ENCODE peak calls at places on chromosomes 11 and 22, in five cellular contexts. U is mammary epithelial cell, O is left ventricle myocardium inferior, B is hepatocyte, L is tibial artery. V is an unnamed sample. For H3K36me3, the result is how much of the 10 kb centered on the place peaks cover.

GRCh38 chr11:116317212-116317611 is 455.6 kb downstream of the BUD13 start:
- DNase-seq in U (no peak), O (no peak), B (no peak), L (no peak), V (no peak)

GRCh38 chr11:58905141-58905715 is 34.1 kb upstream of the GLYATL1 start:
- DNase-seq in U (peak), O (peak), B (peak), L (no peak), V (no peak)

GRCh38 chr11:116931206-116931953 is 94.0 kb upstream of the APOA1 start:
- DNase-seq in U (peak), O (no peak), B (no peak), L (no peak), V (no peak)

GRCh38 chr11:96339704-96340554 is 3.1 kb downstream of the MAML2 start:
- DNase-seq in U (no peak), O (no peak), B (no peak), L (peak), V (no peak)

GRCh38 chr11:85886089-85887056 is 31.2 kb downstream of the CCDC83 start:
- DNase-seq in U (no peak), O (no peak), B (no peak), L (no peak), V (no peak)

GRCh38 chr11:76768091-76769047 is 14.8 kb upstream of the TSKU start:
- DNase-seq in U (peak), O (peak), B (no peak), L (no peak), V (peak)

GRCh38 chr11:46119352-46120216 is 1.7 kb downstream of the PHF21A start:
- DNase-seq in U (peak), O (peak), B (peak), L (peak), V (peak)

GRCh38 chr22:50403701-50404101 is 60.6 kb downstream of the PPP6R2 start:
- DNase-seq in U (no peak), O (peak), B (peak), L (peak), V (peak)

GRCh38 chr11:78019808-78020207 is 3.3 kb downstream of the KCTD14 start:
- DNase-seq in U (peak), O (no peak), B (no peak), L (no peak), V (no peak)

GRCh38 chr11:106076421-106076922 is 675 bp downstream of the KBTBD3 start:
- DNase-seq in U (no peak), O (no peak), B (peak), L (peak), V (no peak)

GRCh38 chr22:28711820-28712777 is 29.5 kb downstream of the CHEK2 start:
- DNase-seq in U (peak), O (no peak), B (peak), L (no peak), V (no peak)

GRCh38 chr11:63914896-63915681 is 1.9 kb downstream of the RCOR2 start:
- DNase-seq in U (no peak), O (no peak), B (no peak), L (no peak), V (peak)

GRCh38 chr22:24107668-24108067 is 73.6 kb upstream of the SUSD2 start:
- DNase-seq in U (peak), O (peak), B (no peak), L (peak), V (peak)

GRCh38 chr22:45962756-45963155 is 14.2 kb downstream of the WNT7B start:
- DNase-seq in U (no peak), O (no peak), B (no peak), L (no peak), V (no peak)

GRCh38 chr22:41354979-41355378 is 26.8 kb upstream of the TEF start:
- DNase-seq in U (no peak), O (no peak), B (no peak), L (no peak), V (no peak)

GRCh38 chr11:96337541-96338530 is 5.2 kb downstream of the MAML2 start:
- DNase-seq in U (no peak), O (peak), B (peak), L (no peak), V (peak)

GRCh38 chr11:29527391-29527936 is 489.4 kb downstream of the KCNA4 start:
- DNase-seq in U (peak), O (no peak), B (peak), L (no peak), V (no peak)

GRCh38 chr11:45857834-45858492 is 10.7 kb downstream of the CRY2 start:
- DNase-seq in U (peak), O (peak), B (peak), L (no peak), V (peak)

GRCh38 chr11:567036-567628 is 6.4 kb downstream of the RASSF7 start:
- DNase-seq in U (no peak), O (no peak), B (peak), L (no peak), V (no peak)

GRCh38 chr22:21693999-21694341 is 28.2 kb downstream of the PPIL2 start:
- DNase-seq in U (no peak), O (no peak), B (no peak), L (no peak), V (no peak)

GRCh38 chr11:77074626-77075221 is 8.0 kb downstream of the CAPN5 start:
- DNase-seq in U (no peak), O (no peak), B (no peak), L (peak), V (no peak)

GRCh38 chr11:76808996-76809395 is 25.8 kb downstream of the TSKU start:
- DNase-seq in U (no peak), O (no peak), B (no peak), L (no peak), V (no peak)

GRCh38 chr11:7437706-7438105 is 47.6 kb upstream of the OLFML1 start:
- DNase-seq in U (peak), O (no peak), B (no peak), L (no peak), V (no peak)

GRCh38 chr11:116864531-116864930 is 27.1 kb upstream of the APOA1 start:
- DNase-seq in U (no peak), O (no peak), B (no peak), L (no peak), V (no peak)

GRCh38 chr11:30960387-30960992 is 374.3 kb upstream of the MPPED2 start:
- DNase-seq in U (no peak), O (no peak), B (peak), L (no peak), V (no peak)

GRCh38 chr11:72085836-72086475 is 5.3 kb downstream of the LRRC51 start:
- DNase-seq in U (no peak), O (no peak), B (no peak), L (no peak), V (no peak)

GRCh38 chr22:46764779-46765485 is 2.5 kb downstream of the TBC1D22A start:
- DNase-seq in U (no peak), O (no peak), B (no peak), L (no peak), V (no peak)

GRCh38 chr22:36068776-36069344 is 40.2 kb upstream of the RBFOX2 start:
- DNase-seq in U (no peak), O (no peak), B (no peak), L (no peak), V (no peak)

GRCh38 chr11:132064987-132065620 is 694.7 kb downstream of the NTM start:
- DNase-seq in U (peak), O (no peak), B (peak), L (no peak), V (no peak)

GRCh38 chr11:64358907-64359711 is at the start of gene RPS6KA4:
- DNase-seq in U (peak), O (peak), B (peak), L (peak), V (peak)

GRCh38 chr11:105609832-105610781 is at the start of gene GRIA4:
- DNase-seq in U (no peak), O (no peak), B (peak), L (peak), V (peak)

GRCh38 chr22:23313791-23314567 is 133.7 kb downstream of the BCR start:
- DNase-seq in U (no peak), O (no peak), B (no peak), L (no peak), V (peak)

GRCh38 chr11:1676254-1676740 is 20.7 kb upstream of the KRTAP5-6 start:
- DNase-seq in U (no peak), O (no peak), B (no peak), L (no peak), V (no peak)

GRCh38 chr11:57361926-57362325 is 19.0 kb downstream of the PRG3 start:
- DNase-seq in U (no peak), O (no peak), B (no peak), L (no peak), V (no peak)

GRCh38 chr11:112745958-112746357 is 215.3 kb upstream of the NCAM1 start:
- DNase-seq in U (no peak), O (no peak), B (no peak), L (no peak), V (no peak)

GRCh38 chr11:112748713-112749481 is 212.3 kb upstream of the NCAM1 start:
- DNase-seq in U (no peak), O (no peak), B (no peak), L (no peak), V (no peak)

GRCh38 chr11:112744041-112744440 is 217.2 kb upstream of the NCAM1 start:
- DNase-seq in U (no peak), O (no peak), B (no peak), L (no peak), V (no peak)
- H3K36me3 ChIP-seq in U (under half), O (under half), B (under half), L (under half), V (under half)

GRCh38 chr11:129223260-129223659 is 31.1 kb upstream of the ARHGAP32 start:
- DNase-seq in U (no peak), O (no peak), B (no peak), L (no peak), V (no peak)
- H3K27ac ChIP-seq in U (no peak), O (peak), B (no peak), L (no peak), V (no peak)

GRCh38 chr11:84795698-84796097 is 831.4 kb downstream of the DLG2 start:
- DNase-seq in U (no peak), O (no peak), B (no peak), L (no peak), V (no peak)
- H3K36me3 ChIP-seq in U (under half), O (under half), B (under half), L (under half), V (under half)

DNA sequence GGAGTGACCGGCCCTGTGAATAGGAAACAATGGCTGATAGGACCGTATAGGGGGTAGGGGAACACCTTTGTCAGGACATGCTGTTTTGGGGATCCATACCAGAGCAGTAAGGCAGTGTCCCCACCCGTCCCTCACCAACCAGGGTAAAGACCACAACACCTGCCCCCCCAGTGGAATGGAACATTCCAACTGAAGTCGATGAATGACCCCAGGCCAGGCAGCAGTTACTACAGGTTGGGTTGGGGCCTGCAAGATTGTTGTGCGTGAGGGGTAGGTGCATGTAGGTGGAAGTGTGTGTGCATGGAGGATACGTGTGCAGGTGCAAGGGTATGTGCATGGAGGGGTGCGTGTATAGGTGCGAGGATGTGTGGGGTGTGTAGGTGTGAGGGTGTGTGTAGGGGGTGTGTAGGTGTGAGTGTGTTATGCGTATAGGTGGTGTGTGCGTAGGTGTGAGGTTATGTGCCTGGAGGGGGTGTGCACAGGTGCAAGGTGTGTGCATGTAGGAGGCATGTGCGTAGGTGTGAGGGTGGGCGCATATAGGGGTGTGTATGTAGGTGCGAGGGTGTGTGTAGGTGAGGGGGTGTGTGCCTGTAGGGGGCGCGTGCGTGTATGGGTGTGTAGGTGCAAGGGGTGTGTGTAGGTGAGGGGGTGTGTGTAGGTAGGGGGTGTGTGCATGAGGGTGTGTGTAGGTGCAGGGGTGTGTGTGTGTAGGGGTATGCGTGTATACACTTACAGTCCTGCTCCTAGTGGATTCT is 32.9 kb downstream of the PISD start:
- DNase-seq in U (no peak), O (no peak), B (no peak), L (no peak), V (no peak)
- H3K27ac ChIP-seq in U (no peak), O (peak), B (peak), L (no peak), V (no peak)